ENCODE peak calls at places on chromosomes 2 and 18, in seven cellular contexts. T is ACHN; B is type B pancreatic cell; Z is erythroblast; E is G401; W is activated naive CD4-positive, alpha-beta T cell treated with anti-CD3 and anti-CD28 coated beads, Interleukin-2, amount 10 ng/mL, durations not matched to agents 7 days and 5 days; L is NCI-H345. K is an unnamed sample.

GRCh38 chr2:165635532-165635931 is 158.5 kb downstream of the GALNT3 start:
- DNase-seq in T (no peak), B (no peak), Z (no peak), E (no peak), W (no peak), L (no peak), K (no peak)

GRCh38 chr2:12457831-12458230 is 258.9 kb upstream of the TRIB2 start:
- DNase-seq in T (no peak), B (no peak), Z (no peak), E (no peak), W (no peak), L (peak), K (no peak)

GRCh38 chr2:238280083-238280816 is 8.2 kb downstream of the PER2 start:
- DNase-seq in T (no peak), B (no peak), Z (no peak), E (no peak), W (no peak), L (no peak), K (no peak)

GRCh38 chr2:127413200-127413599 is 5.0 kb upstream of the PROC start:
- DNase-seq in T (no peak), B (no peak), Z (no peak), E (no peak), W (no peak), L (no peak), K (no peak)

GRCh38 chr2:9644603-9645002 is 13.8 kb upstream of the YWHAQ start:
- DNase-seq in T (no peak), B (no peak), Z (no peak), E (no peak), W (no peak), L (peak), K (no peak)

GRCh38 chr18:62379051-62379450 is 53.9 kb downstream of the TNFRSF11A start:
- DNase-seq in T (no peak), B (no peak), Z (no peak), E (no peak), W (no peak), L (no peak), K (no peak)

GRCh38 chr2:102932521-102932920 is 170.7 kb downstream of the TMEM182 start:
- DNase-seq in T (no peak), B (no peak), Z (no peak), E (no peak), W (no peak), L (no peak), K (no peak)

GRCh38 chr2:10185046-10185445 is 62.5 kb downstream of the RRM2 start:
- DNase-seq in T (no peak), B (no peak), Z (no peak), E (no peak), W (no peak), L (no peak), K (no peak)

GRCh38 chr2:149093579-149093978 is 55.1 kb downstream of the LYPD6B start:
- DNase-seq in T (no peak), B (no peak), Z (no peak), E (no peak), W (no peak), L (no peak), K (no peak)

GRCh38 chr18:46072959-46073358 is 899 bp upstream of the PSTPIP2 start:
- DNase-seq in T (no peak), B (no peak), Z (no peak), E (no peak), W (no peak), L (no peak), K (no peak)

GRCh38 chr18:4181882-4182568 is 273.1 kb downstream of the DLGAP1 start:
- DNase-seq in T (no peak), B (no peak), Z (no peak), E (no peak), W (no peak), L (no peak), K (no peak)